ENCODE peak calls at places on chromosomes 4 and X, in nine cellular contexts. V is ovary, P is testis, I is lower leg skin, C is gastrocnemius medialis, Q is Peyer's patch, F is HCT116, K is tibial nerve, Y is esophagus squamous epithelium. R is an unnamed sample.

GRCh38 chr4:33262809-33263208 is 2542.6 kb downstream of the PCDH7 start:
- DNase-seq in V (no peak), P (no peak), I (no peak), C (no peak), Q (no peak), F (no peak), K (no peak), Y (no peak), R (peak; percentile 5)

GRCh38 chrX:155577682-155578081 is 35.1 kb downstream of the TMLHE start:
- DNase-seq in V (no peak), P (no peak), I (no peak), C (no peak), Q (no peak), F (no peak), K (no peak), Y (no peak), R (no peak)

GRCh38 chr4:113760094-113760851 is 1.3 kb downstream of the CAMK2D start:
- DNase-seq in V (peak; percentile 24), P (peak; percentile 57), I (peak; percentile 28), C (peak; percentile 15), Q (peak; percentile 62), F (no peak), K (peak; percentile 26), Y (peak; percentile 9), R (peak; percentile 2)

GRCh38 chr4:110612631-110613269 is 10.1 kb downstream of the PITX2 start:
- DNase-seq in V (no peak), P (no peak), I (no peak), C (no peak), Q (peak; percentile 55), F (no peak), K (no peak), Y (no peak), R (no peak)

GRCh38 chr4:69775488-69775887 is 15.1 kb upstream of the SULT1B1 start:
- DNase-seq in V (no peak), P (no peak), I (no peak), C (no peak), Q (no peak), F (no peak), K (no peak), Y (no peak), R (no peak)

GRCh38 chr4:83019794-83020497 is 9.3 kb upstream of the LIN54 start:
- DNase-seq in V (no peak), P (no peak), I (no peak), C (no peak), Q (no peak), F (no peak), K (no peak), Y (no peak), R (no peak)

GRCh38 chr4:8867624-8868320 is 3.9 kb downstream of the HMX1 start:
- DNase-seq in V (no peak), P (no peak), I (no peak), C (no peak), Q (no peak), F (no peak), K (no peak), Y (no peak), R (no peak)

GRCh38 chrX:38754102-38754790 is 47.0 kb upstream of the MID1IP1 start:
- DNase-seq in V (peak; percentile 11), P (peak; percentile 46), I (peak; percentile 16), C (no peak), Q (no peak), F (peak; percentile 32), K (no peak), Y (no peak), R (no peak)

DNA sequence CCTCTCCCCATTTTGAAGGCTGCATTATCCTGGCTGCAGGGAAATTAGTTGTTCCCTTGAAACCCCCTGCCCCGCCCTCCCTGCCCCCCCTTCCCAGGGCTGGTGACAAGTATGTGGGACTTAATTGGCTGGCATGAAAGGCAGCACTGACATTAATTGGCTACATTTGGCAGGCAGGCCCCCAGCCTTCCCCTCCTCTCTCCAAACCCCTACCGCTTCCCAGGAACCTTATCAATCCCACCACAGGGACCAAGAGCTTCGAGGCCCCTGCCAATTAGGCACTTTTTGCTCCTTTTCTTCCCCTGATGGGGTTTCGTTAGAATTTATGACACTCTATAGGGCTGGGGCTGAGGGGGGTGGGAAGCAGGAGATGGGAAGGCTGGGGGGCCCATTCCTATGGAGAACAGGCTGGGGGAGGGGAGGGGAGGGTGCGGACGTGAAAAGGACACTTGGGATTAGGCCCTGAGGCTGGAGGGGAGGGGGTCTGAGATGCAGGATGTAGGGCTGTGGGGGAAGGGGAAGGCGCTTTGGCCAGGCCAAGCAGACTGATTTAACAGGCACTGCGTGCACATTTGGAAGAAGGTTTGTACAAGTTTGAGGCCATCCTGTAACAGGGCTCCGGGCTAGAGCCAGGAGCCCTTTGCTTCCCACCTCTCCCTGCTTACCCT is 52.2 kb downstream of the EFNB1 start:
- DNase-seq in V (no peak), P (no peak), I (no peak), C (no peak), Q (no peak), F (no peak), K (no peak), Y (no peak), R (no peak)
- TF ChIP-seq POLR2A in V (no peak), P (no peak), I (no peak), C (no peak), Q (no peak), F (no peak), K (no peak), Y (no peak), R (no peak)

GRCh38 chr4:10671750-10672149 is 12.8 kb downstream of the CLNK start:
- DNase-seq in V (no peak), P (no peak), I (no peak), C (no peak), Q (no peak), F (no peak), K (no peak), Y (no peak), R (no peak)
- TF ChIP-seq POLR2A in V (no peak), P (no peak), I (no peak), C (no peak), Q (no peak), F (no peak), K (no peak), Y (no peak), R (no peak)

GRCh38 chrX:53421772-53422090 is 723 bp downstream of the SMC1A start:
- DNase-seq in V (no peak), P (peak; percentile 49), I (no peak), C (no peak), Q (no peak), F (no peak), K (no peak), Y (no peak), R (no peak)

GRCh38 chrX:53421125-53421524 is 1.3 kb downstream of the SMC1A start:
- DNase-seq in V (no peak), P (no peak), I (no peak), C (no peak), Q (no peak), F (no peak), K (no peak), Y (no peak), R (no peak)

GRCh38 chrX:53422915-53423268 is 219 bp downstream of the RIBC1 start:
- DNase-seq in V (no peak), P (no peak), I (no peak), C (no peak), Q (no peak), F (no peak), K (no peak), Y (no peak), R (no peak)

DNA sequence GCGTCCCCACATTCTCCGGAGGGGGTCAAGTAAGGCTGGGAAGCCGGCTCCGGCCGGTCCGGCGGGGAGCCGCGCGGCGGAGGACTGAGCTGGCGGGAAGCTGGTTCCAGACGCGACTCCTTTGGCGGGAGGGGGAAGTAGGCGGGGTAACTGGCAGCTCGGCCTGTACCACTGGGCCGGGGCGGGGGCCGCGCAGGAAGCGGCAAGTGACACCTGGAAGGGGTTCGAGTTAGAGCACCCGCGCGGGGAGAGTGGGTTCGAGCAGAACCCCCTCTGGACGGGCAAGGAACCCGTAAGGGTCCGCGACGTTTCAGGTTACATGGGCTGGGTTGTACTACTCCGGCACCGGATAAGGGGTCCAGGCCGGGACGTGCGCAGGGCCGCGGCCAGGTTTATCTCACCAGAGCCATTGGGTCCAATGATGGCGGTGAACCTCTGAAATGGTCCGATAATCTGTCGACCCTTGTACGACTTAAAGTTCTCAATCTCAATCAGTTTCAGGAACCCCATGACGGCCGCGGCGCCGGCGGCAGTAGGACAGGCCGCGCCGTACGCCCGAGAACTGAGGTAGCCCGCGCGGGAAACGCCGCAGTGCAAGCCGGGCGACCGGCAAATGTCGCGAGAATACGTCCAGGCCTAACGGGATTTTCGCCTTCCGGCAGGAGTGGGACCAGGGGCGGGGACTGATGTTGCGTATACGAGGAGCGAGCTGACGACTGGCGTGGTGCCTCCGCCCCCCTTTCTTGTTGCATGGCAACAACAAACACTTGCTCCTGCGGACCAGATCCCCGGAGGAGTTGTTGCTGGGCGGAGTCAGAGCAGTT is at the start of the genes RIBC1 and SMC1A:
- DNase-seq in V (peak; percentile 99), P (peak; percentile 96), I (peak; percentile 92), C (peak; percentile 90), Q (peak; percentile 94), F (peak; percentile 90), K (peak; percentile 84), Y (peak; percentile 83), R (peak; percentile 55)
- TF ChIP-seq POLR2A in V (peak; percentile 71), P (no peak), I (no peak), C (peak; percentile 60), Q (peak; percentile 72), F (no peak), K (peak; percentile 74), Y (no peak), R (peak; percentile 60)

GRCh38 chr4:57113870-57114269 is 3.7 kb upstream of the IGFBP7 start:
- DNase-seq in V (no peak), P (no peak), I (no peak), C (no peak), Q (no peak), F (no peak), K (no peak), Y (no peak), R (no peak)

GRCh38 chr4:57114973-57115372 is 4.8 kb upstream of the IGFBP7 start:
- DNase-seq in V (no peak), P (no peak), I (no peak), C (no peak), Q (no peak), F (no peak), K (no peak), Y (no peak), R (peak; percentile 18)

GRCh38 chr4:57109530-57109846 is 697 bp downstream of the IGFBP7 start:
- DNase-seq in V (no peak), P (no peak), I (no peak), C (no peak), Q (no peak), F (no peak), K (no peak), Y (no peak), R (no peak)

GRCh38 chr4:57109847-57110634 is at the start of gene IGFBP7:
- DNase-seq in V (peak; percentile 61), P (peak; percentile 43), I (no peak), C (no peak), Q (peak; percentile 63), F (no peak), K (peak; percentile 53), Y (no peak), R (peak; percentile 40)

DNA sequence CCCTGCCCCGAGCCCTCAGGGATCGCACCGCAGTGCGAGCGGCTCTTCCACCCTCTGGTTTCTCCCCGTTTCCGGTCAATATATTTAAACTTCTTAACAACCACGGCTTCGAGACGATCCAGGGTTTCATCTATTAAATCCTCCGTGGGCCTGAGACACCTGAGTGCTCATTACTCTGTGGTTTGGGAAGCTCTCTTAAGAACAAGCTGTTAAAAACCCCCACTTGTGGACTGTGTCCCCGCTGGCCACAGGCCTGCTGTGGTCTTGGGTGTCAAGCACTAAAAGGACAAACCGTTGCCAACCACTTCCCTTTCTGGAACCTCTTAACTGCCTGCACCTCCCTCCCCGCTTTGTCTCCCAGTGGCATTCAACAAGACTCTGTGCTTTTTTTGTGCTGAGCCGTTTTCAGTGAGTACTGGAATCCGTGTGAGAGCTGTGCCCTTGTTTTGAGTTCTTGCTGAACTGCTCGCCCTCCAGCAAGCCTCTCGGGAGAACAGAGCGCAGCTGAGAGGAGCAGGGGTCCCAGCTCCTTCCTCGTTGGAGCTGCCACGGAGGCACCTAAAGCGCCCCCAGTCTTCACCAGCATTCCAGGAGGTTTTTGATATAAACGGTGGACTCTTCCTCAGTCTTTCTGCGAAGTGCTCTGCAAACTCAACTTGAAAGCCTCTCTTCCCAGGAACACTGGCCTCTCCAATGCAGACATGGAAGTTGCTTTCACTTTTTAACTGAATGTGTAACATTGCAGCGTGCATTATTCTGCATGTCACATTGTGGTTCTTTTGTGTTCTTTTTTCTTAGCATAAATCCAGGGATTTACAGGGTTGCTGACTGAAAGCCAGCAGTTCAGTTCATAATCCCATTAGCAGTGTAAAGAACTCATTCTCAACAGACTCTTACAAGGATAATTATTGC is 706 bp upstream of the IGFBP7 start:
- DNase-seq in V (peak; percentile 52), P (peak; percentile 60), I (peak; percentile 57), C (no peak), Q (peak; percentile 53), F (no peak), K (peak; percentile 28), Y (no peak), R (no peak)
- TF ChIP-seq POLR2A in V (peak; percentile 6), P (no peak), I (no peak), C (no peak), Q (no peak), F (no peak), K (no peak), Y (no peak), R (peak; percentile 24)